ENCODE peak calls at places on chromosomes 1 and 21, in six cellular contexts. K, V, N, W, L and A are unnamed samples.

GRCh38 chr1:83889707-83890106 is 109.2 kb downstream of the TTLL7 start:
- DNase-seq in W (no peak), K (peak), N (no peak), V (no peak), L (no peak), A (no peak)

GRCh38 chr1:6208723-6209660 is 3.1 kb downstream of the RNF207 start:
- DNase-seq in K (peak), N (no peak), W (no peak), V (peak), L (peak), A (peak)

GRCh38 chr1:172254521-172255222 is 165.8 kb upstream of the C1orf105 start:
- DNase-seq in K (peak), W (peak), L (no peak), N (peak), V (no peak), A (no peak)

GRCh38 chr21:15034126-15034848 is 30.5 kb downstream of the NRIP1 start:
- DNase-seq in L (no peak), N (no peak), V (no peak), W (no peak), K (peak), A (no peak)

GRCh38 chr1:228175316-228176023 is 9.9 kb downstream of the IBA57 start:
- DNase-seq in N (no peak), W (no peak), L (no peak), K (no peak), V (no peak), A (no peak)

GRCh38 chr1:236284291-236284711 is 2.5 kb upstream of the ERO1B start:
- DNase-seq in V (no peak), L (no peak), W (no peak), N (no peak), K (no peak), A (no peak)

GRCh38 chr1:162726539-162726938 is 64.0 kb upstream of the HSD17B7 start:
- DNase-seq in V (no peak), K (no peak), N (no peak), L (no peak), W (no peak), A (no peak)

GRCh38 chr1:62245201-62245600 is 50.6 kb downstream of the L1TD1 start:
- DNase-seq in V (no peak), W (no peak), L (no peak), N (no peak), K (no peak), A (no peak)

GRCh38 chr1:31771891-31772668 is 7.9 kb upstream of the ADGRB2 start:
- DNase-seq in L (no peak), N (no peak), V (no peak), K (no peak), W (no peak), A (no peak)

GRCh38 chr1:204241050-204241449 is 27.3 kb upstream of the GOLT1A start:
- DNase-seq in V (no peak), N (no peak), K (no peak), L (no peak), W (no peak), A (no peak)

GRCh38 chr1:12475947-12476346 is 142.1 kb downstream of the DHRS3 start:
- DNase-seq in W (no peak), L (no peak), V (no peak), N (no peak), K (peak), A (no peak)

GRCh38 chr1:220787069-220787614 is 429 bp downstream of the MTARC1 start:
- DNase-seq in L (peak), V (peak), N (no peak), K (no peak), W (no peak), A (no peak)

GRCh38 chr1:172824199-172824598 is 165.3 kb downstream of the FASLG start:
- DNase-seq in W (no peak), N (no peak), K (peak), V (no peak), L (no peak), A (no peak)

GRCh38 chr1:157803851-157804250 is 16.1 kb downstream of the FCRL1 start:
- DNase-seq in K (no peak), N (no peak), W (no peak), V (no peak), L (no peak), A (no peak)

GRCh38 chr1:49351744-49352143 is 575.1 kb upstream of the BEND5 start:
- DNase-seq in W (no peak), V (no peak), N (no peak), K (peak), L (no peak), A (no peak)

GRCh38 chr1:25567710-25568089 is 24.3 kb downstream of the LDLRAP1 start:
- DNase-seq in K (no peak), V (no peak), L (no peak), W (no peak), N (no peak), A (no peak)

GRCh38 chr1:47993881-47994625 is 3.1 kb downstream of the TRABD2B start:
- DNase-seq in L (no peak), W (no peak), N (no peak), V (no peak), K (no peak), A (no peak)

GRCh38 chr1:67300561-67300960 is 7.1 kb upstream of the IL12RB2 start:
- DNase-seq in N (no peak), W (no peak), V (no peak), L (no peak), K (no peak), A (no peak)

GRCh38 chr1:42168798-42169197 is 4.3 kb upstream of the GUCA2A start:
- DNase-seq in N (no peak), V (no peak), K (no peak), L (no peak), W (no peak), A (no peak)

GRCh38 chr21:35438643-35439404 is 389.7 kb upstream of the RUNX1 start:
- DNase-seq in W (no peak), L (no peak), V (no peak), N (no peak), K (peak), A (no peak)

GRCh38 chr1:183209533-183210158 is 23.6 kb downstream of the LAMC2 start:
- DNase-seq in K (peak), N (peak), V (no peak), W (no peak), L (no peak), A (no peak)

GRCh38 chr1:109822749-109823542 is 59.2 kb upstream of the EPS8L3 start:
- DNase-seq in K (no peak), N (no peak), W (no peak), L (no peak), V (no peak), A (peak)

GRCh38 chr1:95983831-95984230 is 737.8 kb upstream of the PTBP2 start:
- DNase-seq in V (no peak), K (no peak), N (no peak), L (no peak), W (no peak), A (no peak)

GRCh38 chr1:109767596-109768334 is 4.0 kb upstream of the EPS8L3 start:
- DNase-seq in L (no peak), N (no peak), W (no peak), K (no peak), V (peak), A (no peak)

GRCh38 chr1:67535474-67535873 is 105.3 kb upstream of the SERBP1 start:
- DNase-seq in V (peak), K (peak), N (no peak), W (peak), L (peak), A (peak)

GRCh38 chr1:26723013-26723991 is 27.5 kb downstream of the ARID1A start:
- DNase-seq in L (no peak), W (peak), K (peak), N (peak), V (peak), A (peak)

GRCh38 chr1:60867782-60868181 is 214.6 kb upstream of the NFIA start:
- DNase-seq in K (no peak), L (no peak), W (no peak), V (peak), N (no peak), A (no peak)

GRCh38 chr1:108639899-108640560 is 20.9 kb downstream of the HENMT1 start:
- DNase-seq in V (no peak), N (no peak), L (no peak), K (no peak), W (no peak), A (no peak)

GRCh38 chr1:209248649-209249279 is 334.8 kb upstream of the CAMK1G start:
- DNase-seq in V (peak), K (peak), W (peak), N (peak), L (peak), A (no peak)

GRCh38 chr1:35883681-35884155 is 709 bp downstream of the AGO1 start:
- DNase-seq in W (no peak), L (peak), K (no peak), V (peak), N (no peak), A (peak)

GRCh38 chr1:58650141-58650540 is 49.7 kb downstream of the MYSM1 start:
- DNase-seq in W (no peak), L (no peak), V (no peak), K (peak), N (no peak), A (no peak)

GRCh38 chr1:241605146-241605805 is 34.9 kb downstream of the CHML start:
- DNase-seq in L (no peak), K (no peak), N (no peak), V (no peak), W (no peak), A (no peak)

GRCh38 chr1:109243860-109244552 is 5.3 kb upstream of the CELSR2 start:
- DNase-seq in L (no peak), K (no peak), V (no peak), W (no peak), N (no peak), A (no peak)

GRCh38 chr1:12189328-12189682 is 22.5 kb downstream of the TNFRSF1B start:
- DNase-seq in N (no peak), L (no peak), V (no peak), K (no peak), W (no peak), A (no peak)

GRCh38 chr1:56573311-56573710 is 6.1 kb downstream of the PLPP3 start:
- DNase-seq in K (no peak), W (no peak), V (no peak), L (no peak), N (no peak), A (no peak)

DNA sequence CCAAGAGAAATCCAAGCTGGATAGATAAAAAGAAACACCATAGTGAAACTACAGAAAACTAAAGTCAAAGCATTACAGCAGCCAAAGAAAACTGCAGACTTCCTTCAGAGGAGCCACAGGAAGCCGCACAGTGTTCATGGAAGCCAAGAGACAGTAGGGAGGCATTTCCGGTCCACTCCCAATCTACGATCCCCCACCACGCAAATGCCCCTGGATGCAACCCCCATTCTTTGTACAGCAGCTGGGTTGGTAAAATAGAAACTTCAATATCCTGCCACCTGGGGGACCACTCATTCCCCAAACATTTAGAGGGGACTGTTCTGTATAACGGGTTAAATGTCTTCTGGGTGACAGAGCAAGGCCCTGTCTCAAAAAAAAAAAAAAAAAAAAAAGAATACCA is 43.9 kb upstream of the TSPEAR start:
- DNase-seq in N (no peak), L (no peak), W (no peak), V (no peak), K (no peak), A (no peak)
- TF ChIP-seq CTCF in N (peak), L (no peak), W (peak), V (no peak), K (no peak), A (no peak)

DNA sequence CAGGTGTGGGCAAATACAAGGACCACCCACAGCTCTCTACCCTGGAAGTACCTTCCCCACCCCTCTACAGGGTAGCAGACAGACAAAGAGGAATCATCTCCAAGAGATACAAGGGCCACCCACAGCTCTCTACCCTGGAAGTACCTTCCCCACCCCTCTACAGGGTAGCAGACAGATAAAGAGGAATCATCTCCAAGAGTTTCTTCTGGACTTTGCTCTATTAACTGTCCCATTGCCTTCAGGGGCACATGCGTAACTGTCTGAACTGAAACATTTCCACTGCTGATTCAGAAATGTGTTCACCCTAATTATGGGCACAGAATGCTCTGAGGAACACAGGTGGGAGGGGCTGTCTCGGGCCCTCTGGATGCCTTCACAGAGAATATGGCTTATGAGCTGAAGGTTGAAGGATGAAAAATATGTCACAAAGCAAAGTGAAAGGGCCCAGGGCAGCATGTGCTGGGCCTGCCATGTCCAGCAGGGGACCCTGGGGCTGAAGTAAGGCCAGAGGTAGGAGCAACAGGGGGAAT is 43.9 kb downstream of the ZNF281 start:
- DNase-seq in V (no peak), W (no peak), N (no peak), L (no peak), K (no peak), A (no peak)
- TF ChIP-seq CTCF in V (no peak), W (no peak), N (peak), L (peak), K (no peak), A (peak)

DNA sequence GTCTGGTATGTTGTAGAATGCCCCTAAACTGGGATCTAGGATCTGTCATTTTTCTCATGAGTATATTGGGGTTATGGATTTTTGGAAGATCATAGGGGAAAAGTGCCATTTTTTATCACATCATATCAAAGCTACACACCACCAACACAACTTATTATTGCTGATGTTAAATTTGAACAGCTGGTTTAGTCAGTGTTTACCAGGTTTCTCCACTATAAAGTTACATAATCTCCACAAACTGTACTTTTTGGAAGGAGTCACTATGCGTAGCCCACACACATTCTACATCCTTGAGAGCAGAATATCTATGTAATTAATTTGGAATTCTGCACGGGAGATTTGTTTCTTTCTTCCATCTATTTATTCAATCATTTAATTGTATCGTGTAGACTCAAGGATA is 35.2 kb downstream of the RC3H1 start:
- DNase-seq in V (no peak), K (no peak), W (no peak), N (no peak), L (no peak), A (no peak)
- TF ChIP-seq CTCF in V (no peak), K (no peak), W (no peak), N (no peak), L (no peak), A (no peak)

GRCh38 chr1:46477153-46477929 is 12.3 kb upstream of the DMBX1 start:
- DNase-seq in K (peak), L (peak), W (peak), V (peak), N (no peak), A (peak)
- TF ChIP-seq CTCF in K (peak), L (peak), W (peak), V (peak), N (peak), A (peak)

GRCh38 chr1:207869859-207870258 is 41.1 kb downstream of the CD34 start:
- DNase-seq in W (no peak), L (no peak), V (no peak), K (no peak), N (no peak), A (no peak)

GRCh38 chr1:207868769-207869721 is 41.9 kb downstream of the CD34 start:
- DNase-seq in L (peak), V (peak), W (no peak), N (no peak), K (peak), A (peak)

GRCh38 chr1:207866471-207867135 is 44.3 kb downstream of the CD34 start:
- DNase-seq in W (no peak), L (no peak), K (no peak), V (no peak), N (no peak), A (no peak)

GRCh38 chr1:207868252-207868768 is 42.6 kb downstream of the CD34 start:
- DNase-seq in W (no peak), N (no peak), L (no peak), V (no peak), K (no peak), A (no peak)

DNA sequence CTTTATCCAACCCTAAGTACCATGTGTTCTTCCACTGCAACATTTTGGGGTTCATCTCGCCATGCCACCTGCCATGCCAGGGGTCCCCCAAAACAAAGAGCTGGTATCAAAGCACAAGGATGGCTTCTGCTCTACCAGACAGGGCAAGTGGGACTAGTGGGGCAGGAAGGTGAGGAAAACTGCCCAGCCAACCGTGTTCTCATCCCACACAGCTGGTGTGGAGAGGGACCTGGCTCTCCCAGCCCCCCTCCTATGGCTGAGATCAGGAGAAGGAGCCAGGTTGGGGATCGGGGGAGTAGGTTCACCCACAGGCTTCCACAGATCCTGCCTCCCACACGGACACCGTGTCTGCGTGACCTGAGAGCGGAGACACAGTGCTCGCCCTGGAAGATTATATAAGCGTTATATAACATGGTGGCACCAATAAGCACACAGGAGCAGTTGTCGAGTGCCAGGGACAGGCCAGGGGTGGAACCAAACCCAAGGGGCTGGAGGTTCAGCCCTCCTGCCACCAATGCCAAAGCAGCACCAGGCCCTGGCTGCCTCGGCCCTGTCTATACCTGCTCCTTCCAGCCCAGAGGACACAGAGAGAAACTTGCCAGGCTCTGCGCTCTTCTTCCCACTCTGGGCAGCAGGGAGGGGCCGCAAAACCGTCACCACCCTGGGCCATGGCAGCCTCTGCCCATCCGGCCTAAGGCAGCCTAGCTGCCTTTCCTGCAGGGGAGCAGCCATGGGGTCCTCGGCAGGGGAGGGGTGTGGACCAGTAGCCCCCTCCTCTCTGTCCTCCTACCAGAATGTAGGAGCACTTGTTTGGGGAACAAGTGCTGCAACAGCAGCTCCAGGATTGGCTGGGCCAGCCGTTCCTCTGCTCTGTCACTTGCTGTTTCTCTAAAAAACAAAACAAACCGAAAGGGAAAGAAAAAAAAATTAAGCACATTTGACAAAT is 43.5 kb downstream of the CD34 start:
- DNase-seq in W (no peak), L (no peak), V (no peak), K (no peak), N (no peak), A (no peak)
- TF ChIP-seq CTCF in W (no peak), L (no peak), V (no peak), K (no peak), N (no peak), A (no peak)

GRCh38 chr1:8373547-8374270 is 55.8 kb downstream of the SLC45A1 start:
- DNase-seq in V (no peak), L (no peak), W (peak), N (peak), K (peak), A (no peak)

GRCh38 chr1:8377382-8377928 is 59.5 kb downstream of the SLC45A1 start:
- DNase-seq in L (no peak), K (no peak), W (no peak), N (no peak), V (no peak), A (no peak)

GRCh38 chr1:8374356-8374755 is 56.4 kb downstream of the SLC45A1 start:
- DNase-seq in N (no peak), L (no peak), V (no peak), K (no peak), W (no peak), A (no peak)

GRCh38 chr1:8376358-8376840 is 58.5 kb downstream of the SLC45A1 start:
- DNase-seq in V (no peak), K (no peak), N (no peak), L (no peak), W (no peak), A (no peak)

DNA sequence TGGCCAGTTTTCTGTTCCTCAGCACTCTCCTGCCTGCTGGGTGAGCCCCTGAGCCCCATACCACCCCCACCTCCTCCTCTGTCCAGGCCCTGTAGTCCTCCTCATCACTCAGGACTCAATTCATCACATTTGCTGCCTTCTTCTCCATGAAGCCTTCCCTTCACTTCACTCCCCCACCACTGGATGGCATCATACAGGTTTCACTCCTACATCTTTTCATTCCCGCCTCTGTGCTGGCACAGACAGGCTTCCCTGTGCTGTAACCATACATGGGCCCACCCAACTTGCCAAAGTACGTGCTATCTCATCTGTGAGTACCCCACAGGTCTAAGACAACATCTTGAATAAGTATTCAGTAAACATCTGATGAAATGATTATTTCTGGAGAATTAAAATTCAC is 56.9 kb downstream of the SLC45A1 start:
- DNase-seq in K (no peak), L (no peak), V (no peak), W (no peak), N (no peak), A (no peak)
- TF ChIP-seq CTCF in K (peak), L (peak), V (peak), W (peak), N (peak), A (peak)